ENCODE peak calls at places on chromosomes 5 and 9, in eight cellular contexts. R is IMR-90, Y is endothelial cell of umbilical vein, L is mesendoderm, A is SK-N-SH, T is osteoblast, M is PC-9, Z is adrenal gland. O is an unnamed sample.

GRCh38 chr5:63398346-63398745 is 563.9 kb downstream of the HTR1A start:
- DNase-seq in R (no peak), Y (no peak), L (peak), A (no peak), T (no peak), M (no peak), Z (no peak), O (no peak)

GRCh38 chr5:151023047-151023615 is 2.7 kb downstream of the GPX3 start:
- DNase-seq in R (peak), Y (peak), L (no peak), A (no peak), T (peak), M (no peak), Z (peak), O (no peak)

GRCh38 chr5:110269478-110270142 is 456.9 kb downstream of the TMEM232 start:
- DNase-seq in R (no peak), Y (no peak), L (no peak), A (no peak), T (no peak), M (no peak), Z (no peak), O (no peak)

GRCh38 chr5:151628112-151628823 is 37.1 kb upstream of the FAT2 start:
- DNase-seq in R (no peak), Y (no peak), L (no peak), A (no peak), T (peak), M (no peak), Z (no peak), O (no peak)

GRCh38 chr5:65620021-65620420 is 4.1 kb downstream of the TRIM23 start:
- DNase-seq in R (no peak), Y (no peak), L (no peak), A (no peak), T (no peak), M (no peak), Z (no peak), O (no peak)

GRCh38 chr9:104992696-104993095 is 64.7 kb upstream of the ABCA1 start:
- DNase-seq in R (peak), Y (peak), L (peak), A (no peak), T (no peak), M (no peak), Z (no peak), O (no peak)

GRCh38 chr5:106415541-106415940 is 1255.2 kb downstream of the EFNA5 start:
- DNase-seq in R (peak), Y (no peak), L (no peak), A (no peak), T (peak), M (peak), Z (no peak), O (peak)

GRCh38 chr5:133341915-133342710 is 270.2 kb downstream of the FSTL4 start:
- DNase-seq in R (no peak), Y (no peak), L (peak), A (peak), T (no peak), M (no peak), Z (no peak), O (no peak)

GRCh38 chr9:12798066-12798770 is 23.4 kb downstream of the LURAP1L start:
- DNase-seq in R (no peak), Y (no peak), L (no peak), A (no peak), T (no peak), M (no peak), Z (no peak), O (no peak)

GRCh38 chr5:80961376-80962281 is 1.5 kb downstream of the RASGRF2 start:
- DNase-seq in R (peak), Y (no peak), L (no peak), A (no peak), T (peak), M (no peak), Z (no peak), O (peak)

GRCh38 chr5:140261403-140262171 is 41.3 kb downstream of the PFDN1 start:
- DNase-seq in R (peak), Y (peak), L (peak), A (no peak), T (peak), M (peak), Z (peak), O (peak)

GRCh38 chr5:133750856-133751255 is 138.5 kb upstream of the FSTL4 start:
- DNase-seq in R (no peak), Y (no peak), L (no peak), A (no peak), T (no peak), M (no peak), Z (no peak), O (no peak)

GRCh38 chr9:128903871-128904371 is 16.9 kb upstream of the PHYHD1 start:
- DNase-seq in R (peak), Y (no peak), L (no peak), A (no peak), T (peak), M (peak), Z (no peak), O (peak)

GRCh38 chr5:42840279-42840678 is 28.6 kb upstream of the SELENOP start:
- DNase-seq in R (peak), Y (no peak), L (no peak), A (no peak), T (peak), M (no peak), Z (peak), O (no peak)

GRCh38 chr5:170357853-170358497 is 31.2 kb downstream of the KCNMB1 start:
- DNase-seq in R (no peak), Y (no peak), L (no peak), A (no peak), T (no peak), M (no peak), Z (peak), O (no peak)

GRCh38 chr5:170353011-170353890 is 35.9 kb downstream of the KCNMB1 start:
- DNase-seq in R (no peak), Y (no peak), L (peak), A (peak), T (no peak), M (no peak), Z (no peak), O (no peak)

GRCh38 chr5:170348069-170348702 is 41.0 kb downstream of the KCNMB1 start:
- DNase-seq in R (no peak), Y (no peak), L (no peak), A (no peak), T (no peak), M (no peak), Z (no peak), O (no peak)

GRCh38 chr5:170355601-170356098 is 33.5 kb downstream of the KCNMB1 start:
- DNase-seq in R (no peak), Y (no peak), L (no peak), A (no peak), T (no peak), M (no peak), Z (no peak), O (no peak)

DNA sequence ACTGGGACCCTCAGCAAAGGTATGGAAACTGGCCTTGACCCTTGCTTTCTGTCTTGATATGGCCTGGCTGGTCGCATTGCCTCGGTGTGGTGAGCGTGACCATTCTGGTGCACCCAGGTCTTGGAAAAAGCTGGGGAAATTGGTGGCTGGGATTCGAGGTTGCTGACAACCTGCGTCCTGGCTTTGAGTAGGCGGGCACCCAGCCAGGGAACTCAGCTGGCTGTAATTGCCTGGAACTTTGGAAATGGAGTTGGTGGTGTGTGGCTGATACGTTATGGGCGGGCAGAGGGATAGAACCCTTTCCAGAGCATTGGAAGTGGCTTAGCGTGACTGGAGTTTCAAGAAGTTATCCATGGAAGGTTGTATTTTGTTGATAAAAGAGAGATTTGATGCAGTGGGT is 35.2 kb downstream of the KCNMB1 start:
- DNase-seq in R (no peak), Y (no peak), L (no peak), A (peak), T (no peak), M (no peak), Z (no peak), O (no peak)
- H3K27ac ChIP-seq in R (no peak), Y (no peak), L (no peak), A (no peak), T (no peak), M (no peak), Z (no peak), O (no peak)

GRCh38 chr5:39503148-39503547 is 78.4 kb upstream of the DAB2 start:
- DNase-seq in R (peak), Y (no peak), L (no peak), A (no peak), T (no peak), M (no peak), Z (peak), O (no peak)
- H3K27ac ChIP-seq in R (peak), Y (no peak), L (no peak), A (no peak), T (no peak), M (no peak), Z (peak), O (no peak)

GRCh38 chr5:173884402-173885053 is 3.6 kb upstream of the CPEB4 start:
- DNase-seq in R (no peak), Y (no peak), L (no peak), A (no peak), T (no peak), M (peak), Z (no peak), O (no peak)
- H3K27ac ChIP-seq in R (no peak), Y (no peak), L (no peak), A (no peak), T (no peak), M (peak), Z (no peak), O (no peak)

GRCh38 chr5:93578813-93579560 is 2.0 kb downstream of the NR2F1-AS1 start:
- DNase-seq in R (peak), Y (peak), L (no peak), A (peak), T (peak), M (peak), Z (peak), O (peak)

GRCh38 chr5:93577807-93578178 is 3.2 kb downstream of the NR2F1-AS1 start:
- DNase-seq in R (no peak), Y (no peak), L (no peak), A (no peak), T (no peak), M (no peak), Z (no peak), O (no peak)

GRCh38 chr5:93579561-93580386 is 1.2 kb downstream of the NR2F1-AS1 start:
- DNase-seq in R (peak), Y (peak), L (peak), A (peak), T (peak), M (peak), Z (peak), O (no peak)

GRCh38 chr5:93576994-93577575 is 3.9 kb downstream of the NR2F1-AS1 start:
- DNase-seq in R (no peak), Y (no peak), L (no peak), A (no peak), T (no peak), M (no peak), Z (no peak), O (no peak)

DNA sequence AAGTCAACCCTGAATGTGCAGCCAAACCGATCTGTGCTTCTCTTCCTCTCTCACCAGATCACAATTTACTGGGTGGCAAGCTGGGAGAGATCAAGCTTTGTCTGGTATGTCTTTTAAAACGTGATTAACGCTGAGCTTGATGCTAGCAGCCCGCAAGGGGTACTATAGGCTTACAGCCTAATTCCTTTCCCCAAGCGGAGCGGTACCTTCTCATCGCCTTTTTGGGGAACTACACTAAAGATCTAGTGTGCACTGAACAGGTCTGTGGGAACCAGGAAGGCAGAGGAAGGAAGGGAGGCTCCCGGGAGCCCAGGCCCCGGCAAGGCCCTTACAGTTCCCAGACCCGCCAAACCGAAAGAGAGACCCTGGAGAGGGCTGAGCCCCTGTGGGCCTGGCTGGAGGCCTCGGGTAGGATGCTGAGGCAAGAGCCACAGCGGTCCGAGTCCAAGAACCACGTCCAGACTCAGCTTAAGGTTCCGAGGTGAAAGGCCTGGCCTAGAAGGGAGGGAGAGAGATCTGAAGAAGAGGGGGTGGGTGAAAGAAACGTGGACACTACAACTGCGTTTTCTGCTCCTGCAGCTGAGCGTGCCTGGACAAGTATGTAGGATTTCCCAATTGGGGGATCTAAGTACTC is 2.7 kb downstream of the NR2F1-AS1 start:
- DNase-seq in R (peak), Y (no peak), L (no peak), A (no peak), T (peak), M (no peak), Z (no peak), O (no peak)
- H3K27ac ChIP-seq in R (peak), Y (no peak), L (no peak), A (no peak), T (peak), M (no peak), Z (peak), O (no peak)

GRCh38 chr9:133334161-133334560 is 1.8 kb downstream of the SURF6 start:
- DNase-seq in R (no peak), Y (no peak), L (peak), A (no peak), T (no peak), M (peak), Z (peak), O (no peak)
- H3K27ac ChIP-seq in R (no peak), Y (no peak), L (no peak), A (no peak), T (no peak), M (no peak), Z (peak), O (no peak)

DNA sequence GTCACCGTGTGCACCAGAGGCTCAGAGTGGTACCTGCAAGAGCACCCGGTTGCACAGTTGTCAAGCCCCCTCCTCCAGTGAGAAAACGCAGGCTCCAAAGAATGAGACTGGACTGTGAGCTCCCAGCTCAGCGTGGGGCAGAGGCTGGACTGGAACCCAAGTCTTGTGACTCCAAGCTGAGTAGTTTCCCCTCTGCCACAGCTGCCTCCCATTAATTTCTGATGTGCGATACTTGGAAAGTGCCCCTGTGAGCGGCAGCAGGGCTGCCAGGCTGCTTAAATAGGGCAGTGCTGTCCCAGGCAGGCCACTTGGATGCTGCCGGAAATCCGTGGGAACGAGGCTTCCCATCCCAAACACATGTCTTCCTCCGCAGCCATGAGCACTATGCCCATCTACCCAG is 62.2 kb upstream of the ANGPTL2 start:
- DNase-seq in R (no peak), Y (no peak), L (no peak), A (no peak), T (no peak), M (no peak), Z (no peak), O (no peak)
- H3K27ac ChIP-seq in R (peak), Y (no peak), L (no peak), A (no peak), T (no peak), M (no peak), Z (no peak), O (no peak)